ENCODE peak calls at places on chromosomes 1 and 21, in ten cellular contexts. K is NAMALWA; G is activated naive CD4-positive, alpha-beta T cell; S is activated naive CD8-positive, alpha-beta T cell treated with anti-CD3 and anti-CD28 coated beads for 36 hours; H is COLO829; U is suprapubic skin; M is adipocyte; Q is activated CD8-positive, alpha-beta memory T cell treated with anti-CD3 and anti-CD28 coated beads, Interleukin-2, amount 50 U/mL, for 4 hours; B is pancreas; A is right lobe of liver. O is an unnamed sample.
A peak's percentile ranks its signal among the peaks of the same experiment; 100 is the strongest.

GRCh38 chr1:215665212-215665611 is 98.1 kb downstream of the KCTD3 start:
- DNase-seq in H (peak; percentile 77), K (no peak), Q (no peak), M (peak; percentile 46), G (no peak), A (no peak), U (no peak), S (no peak), B (no peak), O (no peak)

GRCh38 chr1:195618287-195618686 is 990.0 kb downstream of the KCNT2 start:
- DNase-seq in H (no peak), B (no peak), Q (no peak), K (no peak), U (no peak), G (no peak), A (no peak), M (no peak), S (no peak), O (no peak)

GRCh38 chr1:213391445-213391844 is 340.4 kb downstream of the RPS6KC1 start:
- DNase-seq in M (no peak), H (no peak), G (no peak), Q (no peak), B (no peak), A (no peak), S (no peak), K (no peak), U (no peak), O (no peak)

GRCh38 chr1:10280442-10281350 is 70.3 kb downstream of the KIF1B start:
- DNase-seq in K (no peak), H (no peak), Q (no peak), A (no peak), B (no peak), G (no peak), S (peak; percentile 8), M (peak; percentile 47), U (no peak), O (no peak)

GRCh38 chr1:223712184-223712855 is at the start of gene CAPN2:
- DNase-seq in G (no peak), B (peak; percentile 94), A (peak; percentile 87), K (no peak), Q (peak; percentile 56), M (peak; percentile 97), S (peak; percentile 71), H (peak; percentile 73), U (peak; percentile 87), O (peak; percentile 85)

GRCh38 chr1:162108426-162108825 is 38.9 kb downstream of the NOS1AP start:
- DNase-seq in G (no peak), H (no peak), S (no peak), A (no peak), K (no peak), U (no peak), M (no peak), Q (no peak), B (no peak), O (no peak)

GRCh38 chr1:171727778-171728177 is 14.1 kb downstream of the VAMP4 start:
- DNase-seq in Q (no peak), B (no peak), A (no peak), U (no peak), S (no peak), G (no peak), K (no peak), H (no peak), M (no peak), O (no peak)

GRCh38 chr1:20486457-20487235 is 636 bp upstream of the CAMK2N1 start:
- DNase-seq in Q (no peak), M (peak; percentile 86), S (no peak), K (no peak), H (no peak), G (no peak), B (peak; percentile 84), U (peak; percentile 86), A (peak; percentile 82), O (peak; percentile 81)

GRCh38 chr1:29017975-29018712 is 103.8 kb downstream of the EPB41 start:
- DNase-seq in K (no peak), S (no peak), Q (no peak), H (no peak), M (no peak), B (no peak), U (no peak), G (no peak), A (no peak), O (no peak)

GRCh38 chr1:205689479-205689878 is 9.2 kb upstream of the SLC45A3 start:
- DNase-seq in U (peak; percentile 12), B (no peak), M (no peak), H (no peak), G (no peak), S (no peak), A (no peak), K (no peak), Q (no peak), O (no peak)

GRCh38 chr1:200306954-200307754 is 102.7 kb downstream of the ZNF281 start:
- DNase-seq in M (peak; percentile 71), K (peak; percentile 81), S (no peak), B (no peak), U (no peak), H (peak; percentile 80), A (no peak), G (no peak), Q (no peak), O (no peak)

GRCh38 chr1:17404034-17404671 is 32.2 kb downstream of the PADI6 start:
- DNase-seq in B (no peak), M (no peak), S (no peak), K (no peak), Q (no peak), A (no peak), U (no peak), H (no peak), G (no peak), O (no peak)

GRCh38 chr1:220527279-220528048 is 472 bp upstream of the MARK1 start:
- DNase-seq in A (no peak), S (no peak), U (no peak), M (peak; percentile 42), G (no peak), Q (no peak), B (no peak), H (no peak), K (no peak), O (no peak)

GRCh38 chr21:41428311-41428710 is 2.3 kb downstream of the MX1 start:
- DNase-seq in U (no peak), M (no peak), S (no peak), K (no peak), A (no peak), G (no peak), H (no peak), B (no peak), Q (no peak), O (no peak)

GRCh38 chr21:18522181-18522771 is 118.7 kb upstream of the TMPRSS15 start:
- DNase-seq in S (no peak), B (no peak), K (peak; percentile 21), H (no peak), A (no peak), G (no peak), M (no peak), U (no peak), Q (no peak), O (no peak)

GRCh38 chr1:1349256-1350012 is at the start of gene DVL1:
- DNase-seq in K (peak; percentile 79), B (no peak), Q (peak; percentile 74), H (peak; percentile 54), A (no peak), S (peak; percentile 78), M (peak; percentile 81), G (peak; percentile 54), U (no peak), O (peak; percentile 70)

GRCh38 chr1:243712890-243713425 is 137.1 kb downstream of the AKT3 start:
- DNase-seq in K (peak; percentile 25), H (no peak), G (no peak), S (no peak), A (no peak), U (no peak), M (no peak), Q (no peak), B (no peak), O (no peak)

GRCh38 chr1:31714442-31715096 is 10.8 kb upstream of the COL16A1 start:
- DNase-seq in A (peak; percentile 64), S (peak; percentile 30), B (peak; percentile 70), G (no peak), M (peak; percentile 90), Q (peak; percentile 40), K (peak; percentile 74), U (peak; percentile 87), H (no peak), O (no peak)

GRCh38 chr1:119662034-119662437 is 14.0 kb upstream of the ZNF697 start:
- DNase-seq in B (no peak), A (no peak), M (no peak), K (no peak), S (no peak), G (no peak), H (no peak), U (no peak), Q (no peak), O (no peak)

GRCh38 chr1:4654764-4655673 is 610 bp downstream of the AJAP1 start:
- DNase-seq in H (no peak), M (no peak), Q (no peak), B (no peak), U (no peak), K (no peak), S (peak; percentile 10), A (no peak), G (no peak), O (no peak)

GRCh38 chr1:230191079-230191478 is 124.0 kb downstream of the GALNT2 start:
- DNase-seq in M (no peak), K (no peak), H (no peak), S (no peak), A (no peak), U (no peak), G (no peak), Q (no peak), B (no peak), O (peak; percentile 47)

GRCh38 chr21:43209575-43210453 is 41.0 kb downstream of the CRYAA start:
- DNase-seq in K (no peak), H (no peak), S (no peak), M (no peak), G (no peak), A (peak; percentile 51), U (peak; percentile 75), B (no peak), Q (peak; percentile 12), O (peak; percentile 43)

GRCh38 chr1:217274416-217274815 is 356.5 kb downstream of the GPATCH2 start:
- DNase-seq in K (no peak), M (peak; percentile 40), S (no peak), G (no peak), B (no peak), Q (no peak), H (no peak), A (no peak), U (no peak), O (no peak)

GRCh38 chr1:193310569-193310968 is 124.2 kb upstream of the B3GALT2 start:
- DNase-seq in H (no peak), K (no peak), A (no peak), B (no peak), M (no peak), Q (no peak), S (no peak), U (no peak), G (no peak), O (no peak)

GRCh38 chr1:26785611-26786436 is 1.9 kb upstream of the PIGV start:
- DNase-seq in M (peak; percentile 56), K (no peak), G (no peak), S (no peak), A (no peak), H (no peak), U (no peak), Q (no peak), B (no peak), O (no peak)

GRCh38 chr1:199204231-199204630 is 565.4 kb downstream of the PTPRC start:
- DNase-seq in A (no peak), Q (no peak), G (no peak), U (no peak), B (no peak), M (no peak), K (no peak), H (no peak), S (no peak), O (no peak)

GRCh38 chr1:87155648-87156047 is 173.0 kb upstream of the LMO4 start:
- DNase-seq in U (no peak), B (no peak), K (no peak), G (no peak), H (peak; percentile 41), M (no peak), Q (no peak), S (no peak), A (no peak), O (no peak)

GRCh38 chr21:46066843-46067331 is 31.0 kb upstream of the COL6A2 start:
- DNase-seq in B (no peak), K (no peak), A (no peak), Q (no peak), M (peak; percentile 50), G (no peak), U (no peak), S (no peak), H (no peak), O (no peak)